ENCODE peak calls at places on chromosomes 7 and 10, in seven cellular contexts. O is D341Med; P is cardiac fibroblast; J is C1 segment of cervical spinal cord; B is NCI-H2081; Y is Right ventricle myocardium superior; L is activated CD4-positive, alpha-beta T cell treated with anti-CD3 and anti-CD28 coated beads, Interleukin-2, amount 10 ng/mL, durations not matched to agents 7 days and 5 days. G is an unnamed sample.

GRCh38 chr7:141649865-141650499 is 52.0 kb downstream of the DENND11 start:
- DNase-seq in Y (no peak), J (peak), O (peak), L (peak), P (peak), B (peak), G (peak)

GRCh38 chr10:95308389-95309302 is 17.8 kb upstream of the PDLIM1 start:
- DNase-seq in Y (peak), P (peak), B (no peak), L (no peak), O (no peak), J (no peak), G (peak)

GRCh38 chr7:31160956-31161355 is 108.8 kb downstream of the ADCYAP1R1 start:
- DNase-seq in J (no peak), O (no peak), B (no peak), L (no peak), P (no peak), Y (no peak), G (peak)

GRCh38 chr10:44020322-44021111 is 364.4 kb downstream of the CXCL12 start:
- DNase-seq in L (no peak), J (no peak), P (no peak), Y (no peak), B (no peak), O (no peak), G (no peak)

GRCh38 chr7:102077081-102077480 is 209.6 kb upstream of the SH2B2 start:
- DNase-seq in P (no peak), J (no peak), Y (no peak), L (no peak), B (no peak), O (no peak), G (no peak)

GRCh38 chr10:117186832-117187615 is 10.3 kb upstream of the KCNK18 start:
- DNase-seq in J (no peak), L (no peak), P (peak), O (no peak), B (no peak), Y (no peak), G (peak)

GRCh38 chr7:7944619-7945282 is 23.8 kb upstream of the GLCCI1 start:
- DNase-seq in J (peak), Y (no peak), O (no peak), P (no peak), B (no peak), L (peak), G (no peak)

GRCh38 chr7:135678612-135679575 is 16.6 kb downstream of the STMP1 start:
- DNase-seq in Y (peak), P (peak), B (peak), O (no peak), L (no peak), J (no peak), G (peak)

GRCh38 chr7:150325110-150325611 is 1.8 kb upstream of the ACTR3C start:
- DNase-seq in L (no peak), Y (peak), P (peak), B (no peak), O (no peak), J (no peak), G (no peak)

GRCh38 chr7:55325371-55325792 is 39.8 kb upstream of the LANCL2 start:
- DNase-seq in Y (peak), O (no peak), J (peak), P (peak), B (no peak), L (no peak), G (peak)

GRCh38 chr10:76727009-76727408 is 910.6 kb downstream of the KCNMA1 start:
- DNase-seq in L (no peak), Y (no peak), J (no peak), P (no peak), B (no peak), O (no peak), G (no peak)

GRCh38 chr10:31213959-31214358 is 105.1 kb upstream of the ZEB1 start:
- DNase-seq in B (no peak), Y (no peak), P (peak), L (no peak), J (no peak), O (no peak), G (no peak)

GRCh38 chr7:121341933-121342332 is 13.1 kb downstream of the WNT16 start:
- DNase-seq in P (peak), O (no peak), B (no peak), L (no peak), J (no peak), Y (no peak), G (no peak)

GRCh38 chr7:41385996-41386395 is 316.9 kb downstream of the INHBA start:
- DNase-seq in B (no peak), O (no peak), Y (no peak), P (peak), L (no peak), J (no peak), G (no peak)

GRCh38 chr10:89163265-89163995 is 43.7 kb downstream of the CH25H start:
- DNase-seq in P (peak), L (peak), J (no peak), B (no peak), Y (peak), O (no peak), G (no peak)

GRCh38 chr10:86851329-86852207 is 95.1 kb downstream of the BMPR1A start:
- DNase-seq in J (no peak), L (no peak), Y (no peak), B (no peak), O (no peak), P (peak), G (peak)

GRCh38 chr10:95906675-95907453 is 911 bp upstream of the CC2D2B start:
- DNase-seq in P (peak), Y (peak), J (peak), O (peak), L (peak), B (no peak), G (peak)

GRCh38 chr7:151684408-151685175 is 164.9 kb upstream of the RHEB start:
- DNase-seq in B (no peak), J (no peak), Y (peak), L (no peak), O (no peak), P (peak), G (no peak)

GRCh38 chr7:4195650-4196049 is 486.4 kb upstream of the FOXK1 start:
- DNase-seq in Y (peak), J (no peak), B (no peak), O (no peak), L (no peak), P (no peak), G (no peak)

GRCh38 chr7:30237271-30237695 is 47.1 kb upstream of the ZNRF2 start:
- DNase-seq in O (no peak), J (no peak), L (no peak), P (no peak), Y (no peak), B (peak), G (no peak)

GRCh38 chr7:107051376-107051775 is 6.9 kb downstream of the PRKAR2B start:
- DNase-seq in Y (no peak), O (no peak), P (no peak), L (no peak), B (no peak), J (no peak), G (peak)

GRCh38 chr10:57096044-57096443 is 735.0 kb upstream of the ZWINT start:
- DNase-seq in B (no peak), O (no peak), J (no peak), Y (no peak), L (no peak), P (no peak), G (no peak)

GRCh38 chr7:968205-968754 is 7.1 kb downstream of the COX19 start:
- DNase-seq in B (no peak), Y (no peak), L (no peak), J (no peak), P (no peak), O (no peak), G (no peak)

GRCh38 chr10:123972481-123973401 is 81.1 kb upstream of the CPXM2 start:
- DNase-seq in P (no peak), J (no peak), B (no peak), L (no peak), Y (no peak), O (no peak), G (no peak)

GRCh38 chr10:61897671-61898434 is 3.6 kb upstream of the ARID5B start:
- DNase-seq in J (peak), P (peak), B (no peak), Y (peak), O (peak), L (peak), G (peak)

GRCh38 chr10:70538731-70539338 is 60.3 kb downstream of the PALD1 start:
- DNase-seq in B (no peak), Y (peak), L (no peak), J (no peak), P (no peak), O (no peak), G (no peak)

G was measured in PC-3.